ENCODE peak calls at places on chromosome 14, in five cellular contexts. One of them, this sample, is unnamed.

GRCh38 chr14:39097159-39097558 is 5.9 kb downstream of the SEC23A start:
- DNase-seq in dorsolateral prefrontal cortex: no peak
- DNase-seq in IMR-90: peak
- DNase-seq in tibial nerve: no peak
- DNase-seq in CD8-positive, alpha-beta T cell: no peak
- DNase-seq in this sample: no peak

GRCh38 chr14:64544607-64545312 is 4.2 kb downstream of the HSPA2 start:
- DNase-seq in dorsolateral prefrontal cortex: no peak
- DNase-seq in IMR-90: peak
- DNase-seq in tibial nerve: no peak
- DNase-seq in CD8-positive, alpha-beta T cell: no peak
- DNase-seq in this sample: no peak

GRCh38 chr14:100081997-100082625 is 16.9 kb downstream of the EVL start:
- DNase-seq in dorsolateral prefrontal cortex: no peak
- DNase-seq in IMR-90: no peak
- DNase-seq in tibial nerve: no peak
- DNase-seq in CD8-positive, alpha-beta T cell: no peak
- DNase-seq in this sample: no peak

GRCh38 chr14:22653012-22653621 is 9.0 kb upstream of the OR6J1 start:
- DNase-seq in dorsolateral prefrontal cortex: no peak
- DNase-seq in IMR-90: peak
- DNase-seq in tibial nerve: peak
- DNase-seq in CD8-positive, alpha-beta T cell: peak
- DNase-seq in this sample: peak

GRCh38 chr14:54642950-54643695 is 76.2 kb downstream of the SAMD4A start:
- DNase-seq in dorsolateral prefrontal cortex: no peak
- DNase-seq in IMR-90: peak
- DNase-seq in tibial nerve: no peak
- DNase-seq in CD8-positive, alpha-beta T cell: no peak
- DNase-seq in this sample: peak

GRCh38 chr14:23323838-23324454 is 2.7 kb downstream of the PABPN1 start:
- DNase-seq in dorsolateral prefrontal cortex: no peak
- DNase-seq in IMR-90: no peak
- DNase-seq in tibial nerve: no peak
- DNase-seq in CD8-positive, alpha-beta T cell: no peak
- DNase-seq in this sample: no peak

GRCh38 chr14:20493634-20494033 is 11.7 kb upstream of the RNASE10 start:
- DNase-seq in dorsolateral prefrontal cortex: no peak
- DNase-seq in IMR-90: no peak
- DNase-seq in tibial nerve: no peak
- DNase-seq in CD8-positive, alpha-beta T cell: no peak
- DNase-seq in this sample: no peak

GRCh38 chr14:41605550-41606248 is 977 bp upstream of the LRFN5 start:
- DNase-seq in dorsolateral prefrontal cortex: peak
- DNase-seq in IMR-90: peak
- DNase-seq in tibial nerve: no peak
- DNase-seq in CD8-positive, alpha-beta T cell: no peak
- DNase-seq in this sample: peak

GRCh38 chr14:23695220-23695999 is 59.2 kb downstream of the DHRS2 start:
- DNase-seq in dorsolateral prefrontal cortex: no peak
- DNase-seq in IMR-90: no peak
- DNase-seq in tibial nerve: peak
- DNase-seq in CD8-positive, alpha-beta T cell: no peak
- DNase-seq in this sample: no peak

GRCh38 chr14:89294060-89294459 is 123.0 kb downstream of the FOXN3 start:
- DNase-seq in dorsolateral prefrontal cortex: no peak
- DNase-seq in IMR-90: no peak
- DNase-seq in tibial nerve: no peak
- DNase-seq in CD8-positive, alpha-beta T cell: no peak
- DNase-seq in this sample: no peak

GRCh38 chr14:92471919-92472318 is 41.7 kb upstream of the RIN3 start:
- DNase-seq in dorsolateral prefrontal cortex: no peak
- DNase-seq in IMR-90: peak
- DNase-seq in tibial nerve: no peak
- DNase-seq in CD8-positive, alpha-beta T cell: no peak
- DNase-seq in this sample: peak

GRCh38 chr14:94638330-94638729 is 26.1 kb downstream of the SERPINA3 start:
- DNase-seq in dorsolateral prefrontal cortex: no peak
- DNase-seq in IMR-90: peak
- DNase-seq in tibial nerve: no peak
- DNase-seq in CD8-positive, alpha-beta T cell: no peak
- DNase-seq in this sample: no peak

GRCh38 chr14:31137214-31137889 is 70.2 kb downstream of the HECTD1 start:
- DNase-seq in dorsolateral prefrontal cortex: no peak
- DNase-seq in IMR-90: no peak
- DNase-seq in tibial nerve: no peak
- DNase-seq in CD8-positive, alpha-beta T cell: no peak
- DNase-seq in this sample: no peak

GRCh38 chr14:81147140-81147897 is 73.4 kb downstream of the GTF2A1 start:
- DNase-seq in dorsolateral prefrontal cortex: no peak
- DNase-seq in IMR-90: no peak
- DNase-seq in tibial nerve: no peak
- DNase-seq in CD8-positive, alpha-beta T cell: no peak
- DNase-seq in this sample: no peak

GRCh38 chr14:91258021-91258618 is 13.6 kb upstream of the GPR68 start:
- DNase-seq in dorsolateral prefrontal cortex: no peak
- DNase-seq in IMR-90: peak
- DNase-seq in tibial nerve: no peak
- DNase-seq in CD8-positive, alpha-beta T cell: no peak
- DNase-seq in this sample: peak
- H3K27ac ChIP-seq in dorsolateral prefrontal cortex: no peak
- H3K27ac ChIP-seq in IMR-90: no peak
- H3K27ac ChIP-seq in tibial nerve: no peak
- H3K27ac ChIP-seq in CD8-positive, alpha-beta T cell: no peak
- H3K27ac ChIP-seq in this sample: no peak

DNA sequence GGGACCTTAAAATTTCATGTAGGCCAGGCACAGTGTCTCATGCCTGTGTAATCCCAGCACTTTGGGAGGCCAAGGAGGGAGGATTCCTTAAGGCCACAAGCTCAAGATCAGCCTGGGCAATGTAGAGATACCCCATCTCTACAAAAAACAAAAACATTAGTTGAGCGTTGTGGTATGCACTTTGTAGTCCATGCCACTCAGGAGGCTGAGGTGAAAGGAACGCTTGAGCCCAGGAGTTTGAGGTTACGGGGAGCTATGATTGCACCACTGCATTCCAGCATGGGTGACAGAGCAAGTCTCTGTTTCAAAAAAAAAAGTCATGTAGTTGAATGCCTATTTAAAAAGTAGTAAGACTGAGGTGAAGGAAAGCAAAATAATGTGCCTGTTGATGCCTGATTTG is 83.5 kb downstream of the TTC6 start:
- DNase-seq in dorsolateral prefrontal cortex: no peak
- DNase-seq in IMR-90: peak
- DNase-seq in tibial nerve: no peak
- DNase-seq in CD8-positive, alpha-beta T cell: no peak
- DNase-seq in this sample: peak
- H3K27ac ChIP-seq in dorsolateral prefrontal cortex: no peak
- H3K27ac ChIP-seq in IMR-90: no peak
- H3K27ac ChIP-seq in tibial nerve: no peak
- H3K27ac ChIP-seq in CD8-positive, alpha-beta T cell: no peak
- H3K27ac ChIP-seq in this sample: no peak

DNA sequence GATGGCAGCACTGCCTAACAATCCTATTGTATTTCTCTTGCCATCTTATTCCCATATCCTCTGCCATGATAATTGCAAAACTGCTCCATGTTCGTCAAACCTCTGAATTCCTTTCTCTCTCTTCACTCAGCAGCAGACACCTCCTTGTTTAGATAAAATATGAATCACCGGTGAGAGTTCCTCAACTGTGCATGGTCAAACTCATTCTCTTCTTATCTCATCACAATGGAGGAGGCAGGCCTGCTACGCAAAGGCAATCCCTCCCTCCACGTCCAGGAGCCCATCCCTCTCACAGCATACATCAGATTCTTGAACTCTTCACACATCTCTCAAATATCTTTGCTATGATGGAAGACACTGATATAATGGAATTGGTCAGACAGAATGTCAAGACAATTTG is 90.1 kb upstream of the DAAM1 start:
- DNase-seq in dorsolateral prefrontal cortex: no peak
- DNase-seq in IMR-90: peak
- DNase-seq in tibial nerve: no peak
- DNase-seq in CD8-positive, alpha-beta T cell: no peak
- DNase-seq in this sample: peak
- H3K27ac ChIP-seq in dorsolateral prefrontal cortex: no peak
- H3K27ac ChIP-seq in IMR-90: no peak
- H3K27ac ChIP-seq in tibial nerve: no peak
- H3K27ac ChIP-seq in CD8-positive, alpha-beta T cell: no peak
- H3K27ac ChIP-seq in this sample: peak

DNA sequence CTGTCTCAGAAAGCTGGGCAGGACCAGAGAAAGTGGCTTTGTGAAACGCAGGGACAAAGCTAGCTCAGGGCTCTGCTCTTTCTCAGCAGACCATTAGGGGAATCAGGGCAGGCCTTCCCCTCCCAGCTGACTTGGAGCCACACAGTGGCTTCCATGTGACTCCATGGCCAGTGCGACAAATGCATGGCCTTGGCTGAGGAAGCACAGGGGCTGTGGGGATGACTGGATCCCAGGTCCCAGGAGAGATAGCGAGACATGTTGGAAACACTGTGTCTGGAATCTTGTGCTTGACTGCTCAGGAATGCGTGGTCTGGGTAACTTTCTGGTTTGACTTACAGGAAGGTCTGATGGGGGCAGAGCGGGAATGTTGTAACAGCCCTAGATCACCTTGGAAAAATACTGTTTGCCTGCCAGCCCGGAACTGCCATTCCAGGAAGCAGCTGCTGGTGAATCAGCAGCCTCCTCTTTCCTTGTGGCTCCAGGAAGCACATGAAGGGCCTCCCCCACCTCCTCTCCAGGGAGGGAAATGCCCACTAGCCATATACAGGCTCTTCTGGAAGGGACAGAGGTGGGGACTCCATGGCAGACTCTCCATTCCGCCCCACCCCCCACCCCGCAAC is 133.5 kb upstream of the HIF1A start:
- DNase-seq in dorsolateral prefrontal cortex: no peak
- DNase-seq in IMR-90: peak
- DNase-seq in tibial nerve: no peak
- DNase-seq in CD8-positive, alpha-beta T cell: no peak
- DNase-seq in this sample: peak
- H3K27ac ChIP-seq in dorsolateral prefrontal cortex: no peak
- H3K27ac ChIP-seq in IMR-90: peak
- H3K27ac ChIP-seq in tibial nerve: peak
- H3K27ac ChIP-seq in CD8-positive, alpha-beta T cell: no peak
- H3K27ac ChIP-seq in this sample: peak

This sample was measured in fibroblast of lung.